ENCODE peak calls at places on chromosome 19, in six cellular contexts. G, T, K, I, F and W are unnamed samples.

GRCh38 chr19:11699931-11700794 is 38.6 kb downstream of the ZNF823 start:
- DNase-seq in G (peak; percentile 37), T (peak; percentile 56), K (no peak), I (no peak), F (no peak), W (peak; percentile 32)

GRCh38 chr19:53892981-53893325 is 11.0 kb downstream of the PRKCG start:
- DNase-seq in G (no peak), T (peak; percentile 50), K (no peak), I (peak; percentile 56), F (no peak), W (no peak)

GRCh38 chr19:5036733-5037681 is 68.1 kb downstream of the KDM4B start:
- DNase-seq in G (peak; percentile 68), T (no peak), K (no peak), I (no peak), F (no peak), W (no peak)

GRCh38 chr19:17246681-17247425 is 1.1 kb upstream of the NR2F6 start:
- DNase-seq in G (no peak), T (peak; percentile 60), K (no peak), I (peak; percentile 49), F (peak; percentile 66), W (no peak)

GRCh38 chr19:21022996-21023395 is 2.5 kb downstream of the ZNF430 start:
- DNase-seq in G (peak; percentile 56), T (no peak), K (no peak), I (no peak), F (no peak), W (no peak)

GRCh38 chr19:4390017-4390861 is 10.1 kb downstream of the SH3GL1 start:
- DNase-seq in G (no peak), T (no peak), K (no peak), I (peak; percentile 47), F (peak; percentile 46), W (no peak)

GRCh38 chr19:36115453-36116343 is at the start of gene TBCB:
- DNase-seq in G (peak; percentile 18), T (peak; percentile 42), K (peak; percentile 89), I (peak; percentile 75), F (peak; percentile 89), W (peak; percentile 87)

GRCh38 chr19:35460608-35461007 is 12.6 kb downstream of the FFAR2 start:
- DNase-seq in G (no peak), T (no peak), K (no peak), I (no peak), F (no peak), W (no peak)

GRCh38 chr19:50909240-50910070 is 1.7 kb downstream of the KLK4 start:
- DNase-seq in G (peak; percentile 43), T (peak; percentile 96), K (no peak), I (peak; percentile 98), F (peak; percentile 59), W (no peak)

GRCh38 chr19:294819-295686 is 3.9 kb upstream of the PLPP2 start:
- DNase-seq in G (peak; percentile 18), T (peak; percentile 31), K (no peak), I (peak; percentile 75), F (peak; percentile 67), W (peak; percentile 37)

GRCh38 chr19:13526552-13526951 is 20.3 kb upstream of the CACNA1A start:
- DNase-seq in G (no peak), T (peak; percentile 22), K (no peak), I (peak; percentile 40), F (no peak), W (no peak)

GRCh38 chr19:49395581-49396407 is 7.7 kb downstream of the KASH5 start:
- DNase-seq in G (no peak), T (no peak), K (no peak), I (no peak), F (peak; percentile 74), W (no peak)

GRCh38 chr19:13366529-13367143 is 139.6 kb downstream of the CACNA1A start:
- DNase-seq in G (no peak), T (peak; percentile 50), K (no peak), I (peak; percentile 4), F (no peak), W (no peak)

GRCh38 chr19:33063356-33064116 is 1.2 kb downstream of the RHPN2 start:
- DNase-seq in G (no peak), T (peak; percentile 95), K (no peak), I (peak; percentile 22), F (peak; percentile 47), W (no peak)

GRCh38 chr19:35592226-35592625 is 6.3 kb downstream of the PMIS2 start:
- DNase-seq in G (no peak), T (peak; percentile 71), K (peak; percentile 46), I (peak; percentile 18), F (no peak), W (no peak)

GRCh38 chr19:43798546-43799409 is 3.5 kb downstream of the LYPD5 start:
- DNase-seq in G (no peak), T (peak; percentile 51), K (no peak), I (peak; percentile 46), F (peak; percentile 71), W (no peak)

GRCh38 chr19:7486923-7487322 is 1.9 kb downstream of the PEX11G start:
- DNase-seq in G (no peak), T (no peak), K (peak; percentile 24), I (no peak), F (no peak), W (no peak)

GRCh38 chr19:49999371-50000010 is 25.7 kb downstream of the VRK3 start:
- DNase-seq in G (no peak), T (no peak), K (no peak), I (no peak), F (no peak), W (no peak)

GRCh38 chr19:35264281-35265125 is 4.3 kb upstream of the USF2 start:
- DNase-seq in G (no peak), T (peak; percentile 19), K (peak; percentile 38), I (no peak), F (peak; percentile 29), W (no peak)

GRCh38 chr19:4057913-4058695 is 8.6 kb downstream of the ZBTB7A start:
- DNase-seq in G (peak; percentile 80), T (peak; percentile 75), K (no peak), I (no peak), F (peak; percentile 92), W (no peak)

GRCh38 chr19:36771275-36772231 is 1.1 kb downstream of the ZNF850 start:
- DNase-seq in G (peak; percentile 97), T (no peak), K (peak; percentile 49), I (peak; percentile 7), F (peak; percentile 56), W (no peak)

GRCh38 chr19:14369399-14370168 is 11.7 kb upstream of the ADGRE5 start:
- DNase-seq in G (peak; percentile 32), T (no peak), K (peak; percentile 79), I (no peak), F (no peak), W (peak; percentile 69)

GRCh38 chr19:9958451-9958850 is 22.1 kb upstream of the OLFM2 start:
- DNase-seq in G (peak; percentile 82), T (no peak), K (no peak), I (no peak), F (no peak), W (no peak)

GRCh38 chr19:38478273-38478971 is 44.9 kb downstream of the RYR1 start:
- DNase-seq in G (peak; percentile 1), T (peak; percentile 67), K (no peak), I (no peak), F (no peak), W (peak; percentile 4)

GRCh38 chr19:17576758-17577532 is 21.5 kb downstream of the COLGALT1 start:
- DNase-seq in G (no peak), T (peak; percentile 6), K (no peak), I (peak; percentile 97), F (peak; percentile 74), W (no peak)

GRCh38 chr19:43618921-43619261 is 538 bp downstream of the ZNF428 start:
- DNase-seq in G (peak; percentile 36), T (no peak), K (no peak), I (no peak), F (no peak), W (no peak)

GRCh38 chr19:16801599-16801998 is 27.6 kb upstream of the SIN3B start:
- DNase-seq in G (peak; percentile 40), T (no peak), K (no peak), I (peak; percentile 11), F (no peak), W (no peak)

GRCh38 chr19:10219678-10220077 is 11.5 kb downstream of the S1PR2 start:
- DNase-seq in G (peak; percentile 63), T (peak; percentile 52), K (peak; percentile 48), I (peak; percentile 33), F (no peak), W (peak; percentile 55)